ENCODE peak calls at places on chromosomes 4 and X, in ten cellular contexts. R is A549, H is sigmoid colon, C is suprapubic skin, U is ovary, B is tibial nerve, T is upper lobe of left lung, S is stomach, E is K562, M is esophagus muscularis mucosa. Z is an unnamed sample.

GRCh38 chr4:113919611-113920010 is 59.8 kb downstream of the ARSJ start:
- DNase-seq in R (no peak), H (no peak), C (no peak), U (no peak), B (no peak), T (no peak), S (no peak), E (no peak), M (no peak), Z (no peak)

GRCh38 chrX:155235891-155236290 is 19.6 kb downstream of the VBP1 start:
- DNase-seq in R (no peak), H (no peak), C (no peak), U (no peak), B (no peak), T (no peak), S (no peak), E (no peak), M (no peak), Z (no peak)

GRCh38 chrX:56782791-56783449 is 53.9 kb downstream of the NBDY start:
- DNase-seq in R (no peak), H (peak), C (peak), U (peak), B (no peak), T (no peak), S (no peak), E (no peak), M (no peak), Z (no peak)

GRCh38 chrX:125378205-125378604 is 58.5 kb downstream of the TEX13C start:
- DNase-seq in R (no peak), H (no peak), C (no peak), U (no peak), B (no peak), T (no peak), S (no peak), E (no peak), M (no peak), Z (no peak)

GRCh38 chr4:57074753-57075152 is 35.4 kb downstream of the IGFBP7 start:
- DNase-seq in R (peak), H (no peak), C (no peak), U (no peak), B (no peak), T (no peak), S (no peak), E (no peak), M (no peak), Z (no peak)

GRCh38 chrX:28675173-28675572 is 87.9 kb downstream of the IL1RAPL1 start:
- DNase-seq in R (no peak), H (no peak), C (no peak), U (no peak), B (no peak), T (no peak), S (no peak), E (no peak), M (no peak), Z (no peak)

GRCh38 chr4:142530724-142531123 is 315.4 kb downstream of the INPP4B start:
- DNase-seq in R (no peak), H (no peak), C (no peak), U (no peak), B (no peak), T (no peak), S (no peak), E (no peak), M (no peak), Z (no peak)

GRCh38 chr4:141102367-141102766 is 30.9 kb downstream of the RNF150 start:
- DNase-seq in R (peak), H (no peak), C (no peak), U (no peak), B (no peak), T (no peak), S (no peak), E (no peak), M (no peak), Z (no peak)

GRCh38 chr4:181822005-181822375 is 421.2 kb upstream of the TENM3 start:
- DNase-seq in R (no peak), H (no peak), C (no peak), U (no peak), B (no peak), T (no peak), S (no peak), E (no peak), M (no peak), Z (no peak)

GRCh38 chrX:41921492-41922124 is 1.7 kb downstream of the CASK start:
- DNase-seq in R (no peak), H (no peak), C (no peak), U (no peak), B (no peak), T (no peak), S (no peak), E (no peak), M (no peak), Z (no peak)

GRCh38 chr4:77375866-77376607 is 219.0 kb downstream of the CCNG2 start:
- DNase-seq in R (no peak), H (no peak), C (no peak), U (no peak), B (no peak), T (no peak), S (no peak), E (no peak), M (no peak), Z (no peak)

GRCh38 chr4:148998719-148999118 is 556.5 kb upstream of the NR3C2 start:
- DNase-seq in R (peak), H (no peak), C (no peak), U (no peak), B (no peak), T (no peak), S (no peak), E (no peak), M (no peak), Z (no peak)

GRCh38 chr4:158020175-158020574 is 152.7 kb downstream of the GASK1B start:
- DNase-seq in R (peak), H (peak), C (peak), U (no peak), B (no peak), T (no peak), S (no peak), E (no peak), M (no peak), Z (peak)

GRCh38 chr4:48756689-48757220 is 23.3 kb downstream of the FRYL start:
- DNase-seq in R (no peak), H (no peak), C (no peak), U (no peak), B (no peak), T (no peak), S (no peak), E (no peak), M (no peak), Z (no peak)

GRCh38 chr4:83548151-83548905 is 12.4 kb downstream of the GPAT3 start:
- DNase-seq in R (peak), H (peak), C (peak), U (no peak), B (no peak), T (no peak), S (peak), E (peak), M (no peak), Z (peak)

GRCh38 chr4:163380703-163381102 is 37.0 kb downstream of the NPY5R start:
- DNase-seq in R (peak), H (no peak), C (no peak), U (no peak), B (no peak), T (no peak), S (no peak), E (no peak), M (no peak), Z (peak)

GRCh38 chr4:2296621-2297601 is 35.0 kb upstream of the MXD4 start:
- DNase-seq in R (no peak), H (peak), C (peak), U (no peak), B (no peak), T (peak), S (no peak), E (no peak), M (no peak), Z (no peak)

GRCh38 chr4:121192500-121192899 is 28.4 kb upstream of the TNIP3 start:
- DNase-seq in R (peak), H (no peak), C (no peak), U (no peak), B (no peak), T (no peak), S (no peak), E (peak), M (no peak), Z (no peak)

GRCh38 chr4:54428940-54429339 is 199.8 kb downstream of the PDGFRA start:
- DNase-seq in R (no peak), H (no peak), C (no peak), U (no peak), B (no peak), T (no peak), S (no peak), E (no peak), M (no peak), Z (no peak)

GRCh38 chr4:76634239-76634638 is 199.2 kb downstream of the SHROOM3 start:
- DNase-seq in R (no peak), H (no peak), C (no peak), U (no peak), B (no peak), T (no peak), S (no peak), E (no peak), M (no peak), Z (no peak)

GRCh38 chr4:7655267-7655548 is 220.5 kb upstream of the PSAPL1 start:
- DNase-seq in R (no peak), H (no peak), C (no peak), U (no peak), B (no peak), T (no peak), S (no peak), E (no peak), M (no peak), Z (no peak)

GRCh38 chr4:7653510-7654414 is 219.0 kb upstream of the PSAPL1 start:
- DNase-seq in R (no peak), H (no peak), C (no peak), U (peak), B (no peak), T (no peak), S (no peak), E (no peak), M (no peak), Z (no peak)

GRCh38 chr4:7654550-7655266 is 220.0 kb upstream of the PSAPL1 start:
- DNase-seq in R (no peak), H (no peak), C (no peak), U (no peak), B (no peak), T (peak), S (no peak), E (no peak), M (no peak), Z (no peak)

GRCh38 chr4:7656244-7656800 is 221.6 kb upstream of the PSAPL1 start:
- DNase-seq in R (no peak), H (no peak), C (no peak), U (no peak), B (no peak), T (peak), S (no peak), E (no peak), M (no peak), Z (no peak)

GRCh38 chr4:7655549-7656243 is 221.0 kb upstream of the PSAPL1 start:
- DNase-seq in R (no peak), H (no peak), C (no peak), U (peak), B (no peak), T (peak), S (no peak), E (peak), M (no peak), Z (no peak)
- TF ChIP-seq EP300 in R (no peak), H (no peak), C (no peak), U (no peak), B (no peak), T (no peak), S (no peak), E (no peak), M (no peak), Z (no peak)

DNA sequence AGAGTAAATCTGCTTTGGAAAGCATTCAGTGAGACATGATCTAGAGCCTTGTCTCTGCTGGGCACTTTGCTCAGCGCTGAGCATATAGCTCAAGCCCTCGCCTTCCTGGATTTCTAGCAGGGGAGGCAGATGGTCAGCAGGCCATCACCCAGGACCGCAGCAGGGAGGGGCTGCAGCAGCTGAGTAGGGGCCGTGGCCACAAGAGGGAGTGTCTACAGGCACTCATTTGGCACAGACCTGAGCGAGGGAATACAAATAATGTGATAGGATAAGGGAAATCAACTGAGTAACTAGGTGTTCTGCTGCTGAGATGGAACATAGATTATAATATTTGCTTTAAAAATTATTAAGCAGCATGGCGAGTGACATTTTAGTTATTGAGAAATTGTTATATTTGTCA is 30.2 kb downstream of the OFD1 start:
- DNase-seq in R (peak), H (no peak), C (no peak), U (no peak), B (no peak), T (no peak), S (peak), E (peak), M (no peak), Z (no peak)
- TF ChIP-seq EP300 in R (no peak), H (no peak), C (no peak), U (no peak), B (no peak), T (no peak), S (no peak), E (no peak), M (no peak), Z (no peak)

GRCh38 chr4:8558080-8558960 is 21.9 kb upstream of the GPR78 start:
- DNase-seq in R (no peak), H (no peak), C (peak), U (no peak), B (no peak), T (peak), S (no peak), E (no peak), M (no peak), Z (no peak)
- TF ChIP-seq EP300 in R (no peak), H (no peak), C (no peak), U (no peak), B (no peak), T (no peak), S (no peak), E (no peak), M (no peak), Z (no peak)

GRCh38 chrX:39974228-39974627 is 123.5 kb downstream of the BCOR start:
- DNase-seq in R (no peak), H (no peak), C (no peak), U (no peak), B (no peak), T (no peak), S (no peak), E (no peak), M (no peak), Z (no peak)
- TF ChIP-seq EP300 in R (no peak), H (no peak), C (no peak), U (no peak), B (no peak), T (no peak), S (no peak), E (no peak), M (no peak), Z (no peak)

DNA sequence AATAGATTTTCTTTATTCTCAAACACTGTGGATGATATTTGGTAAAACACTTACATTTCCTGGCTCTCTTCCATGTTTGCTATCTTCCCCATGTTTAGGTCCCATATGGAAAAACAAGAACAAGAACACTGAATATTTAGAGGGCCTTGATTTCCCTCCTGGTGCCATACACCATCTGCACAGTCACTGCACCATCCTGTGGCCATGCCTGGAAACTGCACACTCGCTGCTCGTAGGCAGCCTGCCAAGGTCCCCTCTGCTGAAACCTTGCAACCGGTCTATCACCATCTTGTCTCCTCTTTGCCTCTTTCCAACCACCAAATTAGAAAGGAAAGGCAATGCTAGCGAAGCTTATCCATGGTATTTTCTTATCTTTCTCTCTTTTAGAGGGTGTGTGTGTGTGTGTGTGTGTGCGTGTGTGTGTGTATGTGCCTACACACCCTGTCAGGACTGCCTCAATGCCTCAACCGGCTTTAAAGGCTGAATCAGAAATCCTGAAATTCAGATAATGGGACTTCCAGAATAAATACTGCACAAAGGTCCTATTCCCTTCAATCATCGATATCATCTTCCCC is 124.2 kb upstream of the MBNL3 start:
- DNase-seq in R (peak), H (no peak), C (no peak), U (peak), B (peak), T (no peak), S (peak), E (peak), M (no peak), Z (peak)
- TF ChIP-seq EP300 in R (no peak), H (no peak), C (no peak), U (no peak), B (no peak), T (no peak), S (no peak), E (no peak), M (no peak), Z (no peak)

DNA sequence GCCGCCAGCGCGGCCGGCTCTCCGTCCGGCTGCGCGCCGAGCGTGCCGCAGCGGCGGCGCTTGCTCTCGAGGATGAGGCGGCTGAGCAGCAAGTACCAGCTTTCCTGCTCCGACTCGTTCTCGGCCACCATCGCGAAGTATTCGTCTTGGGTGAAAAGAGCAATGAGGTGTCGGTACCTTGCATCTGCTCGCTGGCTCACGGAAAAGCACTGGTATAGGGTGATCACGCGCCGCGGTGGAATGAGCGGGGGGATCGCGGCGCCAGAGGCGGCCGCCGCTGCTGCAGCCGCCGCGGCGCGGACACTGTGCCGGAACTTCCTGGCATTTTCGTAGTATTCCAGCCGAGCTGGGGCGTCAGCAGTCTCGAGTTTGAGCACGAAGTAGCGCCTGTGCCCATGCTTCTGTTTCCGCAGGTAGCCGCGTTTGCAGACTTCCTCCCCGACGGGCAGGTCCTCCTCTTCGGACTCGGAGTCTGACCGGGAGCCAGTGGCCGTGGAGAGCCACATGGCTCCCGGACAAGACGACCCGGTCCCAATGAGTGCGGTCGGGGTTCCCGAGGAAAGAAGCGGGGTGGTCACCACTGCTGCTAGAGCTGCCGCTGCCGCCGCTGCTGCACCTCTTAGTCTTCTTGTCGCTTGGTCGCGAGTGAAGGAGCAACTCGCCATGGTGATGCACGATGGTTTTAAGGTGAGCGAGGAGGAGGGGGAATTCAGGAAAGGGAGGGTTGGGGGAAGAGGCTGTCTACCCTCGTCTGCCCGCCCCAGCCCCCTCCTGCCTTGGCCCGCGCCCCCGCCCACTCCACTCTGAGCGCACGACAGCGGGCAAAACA is 469 bp downstream of the IRS4 start:
- DNase-seq in R (peak), H (no peak), C (no peak), U (peak), B (no peak), T (no peak), S (no peak), E (no peak), M (no peak), Z (no peak)
- TF ChIP-seq EP300 in R (no peak), H (no peak), C (no peak), U (no peak), B (no peak), T (no peak), S (no peak), E (no peak), M (no peak), Z (no peak)

DNA sequence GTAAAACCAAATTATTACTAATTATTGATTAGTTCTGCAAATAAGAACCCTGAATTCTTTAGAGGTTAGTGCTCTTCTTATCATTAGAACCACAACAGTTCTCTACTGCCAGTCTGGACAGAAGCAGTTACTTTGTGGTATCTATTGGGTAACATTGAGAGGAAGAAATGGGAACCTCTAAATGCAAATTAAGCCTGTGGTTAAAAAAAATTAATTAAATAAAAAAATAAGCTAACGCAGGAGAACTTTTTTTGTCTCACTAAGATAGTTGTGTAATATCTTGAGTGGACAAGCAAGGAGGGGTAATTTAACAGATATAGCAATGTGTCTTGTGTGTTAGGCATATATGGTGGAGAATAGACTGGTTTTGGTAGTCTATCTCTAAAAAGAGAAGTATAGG is 32.9 kb upstream of the TET2 start:
- DNase-seq in R (no peak), H (no peak), C (no peak), U (no peak), B (no peak), T (no peak), S (no peak), E (no peak), M (no peak), Z (no peak)
- TF ChIP-seq EP300 in R (no peak), H (no peak), C (no peak), U (no peak), B (no peak), T (no peak), S (no peak), E (no peak), M (no peak), Z (no peak)

GRCh38 chrX:129760155-129760554 is 19.6 kb upstream of the SASH3 start:
- DNase-seq in R (no peak), H (no peak), C (no peak), U (no peak), B (no peak), T (no peak), S (no peak), E (no peak), M (no peak), Z (no peak)

GRCh38 chrX:129760981-129761380 is 18.8 kb upstream of the SASH3 start:
- DNase-seq in R (no peak), H (no peak), C (no peak), U (no peak), B (no peak), T (no peak), S (no peak), E (no peak), M (no peak), Z (no peak)

GRCh38 chrX:129754266-129755024 is 15.7 kb downstream of the XPNPEP2 start:
- DNase-seq in R (no peak), H (no peak), C (no peak), U (no peak), B (no peak), T (no peak), S (no peak), E (peak), M (no peak), Z (no peak)

GRCh38 chrX:129759576-129760061 is 20.1 kb upstream of the SASH3 start:
- DNase-seq in R (peak), H (no peak), C (no peak), U (no peak), B (peak), T (no peak), S (peak), E (peak), M (no peak), Z (peak)

GRCh38 chrX:129755779-129756650 is 17.2 kb downstream of the XPNPEP2 start:
- DNase-seq in R (no peak), H (no peak), C (no peak), U (no peak), B (no peak), T (no peak), S (no peak), E (peak), M (no peak), Z (no peak)
- TF ChIP-seq EP300 in R (no peak), H (no peak), C (no peak), U (no peak), B (no peak), T (no peak), S (no peak), E (no peak), M (no peak), Z (no peak)